ENCODE peak calls at places on chromosomes 6 and 20, in six cellular contexts. K is H1, V is K562, W is GM12892, C is HepG2, Z is GM12878. E is an unnamed sample.

GRCh38 chr6:142446576-142446975 is 144.8 kb downstream of the ADGRG6 start:
- DNase-seq in K (no peak), V (no peak), W (no peak), C (no peak), Z (no peak), E (no peak)

GRCh38 chr6:76221525-76221924 is 149.1 kb upstream of the IMPG1 start:
- DNase-seq in K (no peak), V (no peak), W (no peak), C (no peak), Z (no peak), E (no peak)

GRCh38 chr20:17971571-17972013 is 2.8 kb downstream of the MGME1 start:
- DNase-seq in K (no peak), V (no peak), W (no peak), C (peak; percentile 80), Z (no peak), E (no peak)

GRCh38 chr6:121482004-121482693 is 46.7 kb downstream of the GJA1 start:
- DNase-seq in K (no peak), V (no peak), W (no peak), C (no peak), Z (no peak), E (no peak)

GRCh38 chr6:14544689-14545088 is 427.1 kb downstream of the CD83 start:
- DNase-seq in K (no peak), V (no peak), W (no peak), C (no peak), Z (no peak), E (no peak)

GRCh38 chr20:23242556-23243180 is 107.9 kb upstream of the NXT1 start:
- DNase-seq in K (no peak), V (no peak), W (no peak), C (no peak), Z (no peak), E (no peak)

GRCh38 chr6:70118670-70119069 is 184.2 kb downstream of the COL9A1 start:
- DNase-seq in K (no peak), V (no peak), W (no peak), C (no peak), Z (no peak), E (no peak)

GRCh38 chr20:61257596-61257995 is 5.5 kb downstream of the CDH4 start:
- DNase-seq in K (no peak), V (no peak), W (no peak), C (no peak), Z (no peak), E (no peak)

GRCh38 chr6:145457556-145457955 is 277.8 kb downstream of the EPM2A start:
- DNase-seq in K (no peak), V (no peak), W (no peak), C (no peak), Z (no peak), E (no peak)

GRCh38 chr20:49521356-49521755 is 38.9 kb upstream of the KCNB1 start:
- DNase-seq in K (no peak), V (no peak), W (no peak), C (no peak), Z (no peak), E (no peak)

GRCh38 chr20:50309280-50309763 is 118.7 kb downstream of the CEBPB start:
- DNase-seq in K (no peak), V (no peak), W (no peak), C (no peak), Z (no peak), E (no peak)

GRCh38 chr6:132967871-132968270 is 153.5 kb downstream of the RPS12 start:
- DNase-seq in K (no peak), V (no peak), W (no peak), C (no peak), Z (no peak), E (no peak)

GRCh38 chr6:158020272-158020711 is 38.6 kb downstream of the SYNJ2 start:
- DNase-seq in K (no peak), V (no peak), W (no peak), C (no peak), Z (no peak), E (no peak)

GRCh38 chr6:25637946-25638345 is 14.1 kb upstream of the SCGN start:
- DNase-seq in K (peak; percentile 34), V (no peak), W (no peak), C (peak; percentile 38), Z (no peak), E (no peak)

GRCh38 chr20:1299522-1299921 is 29.4 kb downstream of the SDCBP2 start:
- DNase-seq in K (no peak), V (peak; percentile 48), W (no peak), C (no peak), Z (no peak), E (no peak)

GRCh38 chr6:144922120-144922722 is 637.1 kb downstream of the UTRN start:
- DNase-seq in K (no peak), V (no peak), W (no peak), C (no peak), Z (no peak), E (no peak)

GRCh38 chr20:57157106-57157691 is 109.2 kb downstream of the BMP7 start:
- DNase-seq in K (no peak), V (no peak), W (no peak), C (no peak), Z (no peak), E (no peak)

GRCh38 chr6:108160009-108160408 is 5.8 kb upstream of the NR2E1 start:
- DNase-seq in K (no peak), V (no peak), W (no peak), C (no peak), Z (no peak), E (no peak)

GRCh38 chr20:3800256-3800877 is 4.3 kb downstream of the CDC25B start:
- DNase-seq in K (no peak), V (no peak), W (no peak), C (no peak), Z (no peak), E (no peak)

GRCh38 chr6:73942581-73942980 is 246.6 kb downstream of the CD109 start:
- DNase-seq in K (peak; percentile 21), V (no peak), W (no peak), C (peak; percentile 17), Z (no peak), E (no peak)

GRCh38 chr6:141925001-141925400 is 207.7 kb upstream of the GJE1 start:
- DNase-seq in K (no peak), V (no peak), W (no peak), C (no peak), Z (no peak), E (no peak)

GRCh38 chr20:10793741-10794140 is 119.9 kb upstream of the JAG1 start:
- DNase-seq in K (no peak), V (no peak), W (no peak), C (no peak), Z (no peak), E (no peak)

GRCh38 chr20:10792291-10792690 is 118.5 kb upstream of the JAG1 start:
- DNase-seq in K (no peak), V (no peak), W (no peak), C (no peak), Z (no peak), E (no peak)

GRCh38 chr20:10798811-10799210 is 125.0 kb upstream of the JAG1 start:
- DNase-seq in K (no peak), V (no peak), W (no peak), C (no peak), Z (no peak), E (no peak)

GRCh38 chr20:10795286-10796026 is 121.7 kb upstream of the JAG1 start:
- DNase-seq in K (no peak), V (no peak), W (no peak), C (no peak), Z (no peak), E (no peak)

GRCh38 chr20:10794765-10795164 is 121.0 kb upstream of the JAG1 start:
- DNase-seq in K (no peak), V (no peak), W (no peak), C (no peak), Z (no peak), E (no peak)
- TF ChIP-seq TAF1 in K (no peak), V (no peak), W (no peak), C (no peak), Z (no peak), E (no peak)

GRCh38 chr20:62647521-62648317 is 5.4 kb downstream of the SLCO4A1 start:
- DNase-seq in K (no peak), V (no peak), W (no peak), C (no peak), Z (no peak), E (no peak)
- TF ChIP-seq POLR2AphosphoS5 in K (no peak), V (no peak), W (no peak), C (no peak), Z (no peak), E (no peak)

GRCh38 chr6:32176476-32177181 is 745 bp upstream of the AGPAT1 start:
- DNase-seq in K (no peak), V (peak; percentile 50), W (no peak), C (no peak), Z (no peak), E (no peak)

GRCh38 chr6:32174416-32174815 is 1.5 kb downstream of the AGPAT1 start:
- DNase-seq in K (no peak), V (no peak), W (no peak), C (no peak), Z (no peak), E (no peak)

GRCh38 chr6:32175322-32175710 is 568 bp downstream of the AGPAT1 start:
- DNase-seq in K (no peak), V (no peak), W (no peak), C (no peak), Z (no peak), E (no peak)

GRCh38 chr6:32177182-32177787 is 920 bp upstream of the RNF5 start:
- DNase-seq in K (no peak), V (peak; percentile 52), W (no peak), C (no peak), Z (no peak), E (no peak)

GRCh38 chr6:32175711-32176475 is at the start of gene AGPAT1:
- DNase-seq in K (peak; percentile 87), V (peak; percentile 89), W (peak; percentile 97), C (peak; percentile 95), Z (peak; percentile 92), E (peak; percentile 97)
- TF ChIP-seq POLR2A in K (peak; percentile 50), V (peak; percentile 71), W (peak; percentile 72), C (peak; percentile 52), Z (peak; percentile 75), E (no peak)

GRCh38 chr6:88665131-88665530 is 298.3 kb downstream of the RNGTT start:
- DNase-seq in K (no peak), V (no peak), W (no peak), C (no peak), Z (no peak), E (no peak)

GRCh38 chr6:88671624-88672023 is 291.8 kb downstream of the RNGTT start:
- DNase-seq in K (no peak), V (no peak), W (no peak), C (no peak), Z (no peak), E (no peak)

GRCh38 chr6:88666906-88667305 is 296.5 kb downstream of the RNGTT start:
- DNase-seq in K (no peak), V (no peak), W (no peak), C (no peak), Z (no peak), E (no peak)

GRCh38 chr6:88670369-88670768 is 293.0 kb downstream of the RNGTT start:
- DNase-seq in K (no peak), V (no peak), W (no peak), C (no peak), Z (no peak), E (no peak)

DNA sequence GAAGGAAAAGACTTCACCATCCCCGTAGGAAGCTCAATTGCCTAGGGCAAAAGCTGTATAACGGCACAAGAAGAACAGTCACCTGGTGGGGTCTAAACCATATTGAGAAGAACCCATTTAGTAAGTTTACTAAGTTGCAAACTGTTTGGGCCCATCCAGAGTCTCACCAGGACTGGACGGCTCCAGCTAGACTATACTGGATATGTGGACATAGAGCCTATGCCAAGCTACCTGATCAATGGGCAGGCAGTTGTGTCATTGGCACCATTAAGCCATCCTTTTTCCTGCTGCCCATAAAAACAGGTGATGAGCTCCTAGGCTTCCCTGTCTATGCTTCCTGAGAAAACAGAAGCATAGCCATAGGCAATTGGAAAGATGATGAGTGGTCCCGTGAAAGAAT is 293.9 kb downstream of the RNGTT start:
- DNase-seq in K (no peak), V (no peak), W (no peak), C (no peak), Z (no peak), E (no peak)
- TF ChIP-seq TAF1 in K (no peak), V (no peak), W (no peak), C (no peak), Z (no peak), E (no peak)

E was measured in GM12891.